ENCODE peak calls at places on chromosomes 2 and 18, in four cellular contexts. T is dorsolateral prefrontal cortex, Y is BJ, K is IMR-90. Q is an unnamed sample.

GRCh38 chr2:84865181-84865783 is 15.6 kb downstream of the TRABD2A start:
- DNase-seq in K (peak; percentile 43), T (no peak), Y (no peak), Q (no peak)

GRCh38 chr2:196169521-196169920 is 1.9 kb downstream of the STK17B start:
- DNase-seq in Y (no peak), K (no peak), T (no peak), Q (no peak)

GRCh38 chr2:237405006-237405559 is 8.9 kb downstream of the COL6A3 start:
- DNase-seq in T (no peak), K (peak; percentile 65), Y (no peak), Q (no peak)

GRCh38 chr2:44839370-44839769 is 102.1 kb upstream of the SIX3 start:
- DNase-seq in T (no peak), Y (no peak), K (no peak), Q (no peak)

GRCh38 chr2:11416191-11416590 is 49.8 kb downstream of the E2F6 start:
- DNase-seq in K (no peak), Y (no peak), T (no peak), Q (no peak)

GRCh38 chr2:170218931-170219330 is 41.0 kb downstream of the MYO3B start:
- DNase-seq in K (no peak), T (no peak), Y (no peak), Q (no peak)

GRCh38 chr2:74845217-74845751 is 11.4 kb downstream of the HK2 start:
- DNase-seq in T (peak; percentile 64), K (peak; percentile 94), Y (peak; percentile 62), Q (no peak)

GRCh38 chr18:10197097-10197496 is 257.3 kb upstream of the APCDD1 start:
- DNase-seq in K (no peak), T (no peak), Y (no peak), Q (no peak)

GRCh38 chr2:11564864-11565567 is 31.2 kb downstream of the GREB1 start:
- DNase-seq in Y (no peak), T (no peak), K (no peak), Q (no peak)

GRCh38 chr2:154067124-154067523 is 195.4 kb downstream of the GALNT13 start:
- DNase-seq in K (no peak), Y (no peak), T (no peak), Q (no peak)

GRCh38 chr2:166917433-166917832 is 29.2 kb downstream of the XIRP2 start:
- DNase-seq in K (peak; percentile 15), Y (no peak), T (no peak), Q (no peak)

GRCh38 chr2:120441744-120442471 is 96.0 kb downstream of the INHBB start:
- DNase-seq in T (peak; percentile 73), K (peak; percentile 13), Y (no peak), Q (no peak)

GRCh38 chr18:25147878-25148488 is 204.0 kb downstream of the ZNF521 start:
- DNase-seq in Y (no peak), K (no peak), T (no peak), Q (no peak)

GRCh38 chr2:38376346-38376682 is 759 bp downstream of the ATL2 start:
- DNase-seq in Y (no peak), T (peak; percentile 59), K (peak; percentile 70), Q (peak; percentile 41)

GRCh38 chr2:240993446-240994160 is 4.8 kb upstream of the SNED1 start:
- DNase-seq in K (no peak), T (peak; percentile 43), Y (no peak), Q (no peak)

GRCh38 chr2:66364495-66364992 is 70.4 kb upstream of the MEIS1 start:
- DNase-seq in K (peak; percentile 53), Y (peak; percentile 52), T (no peak), Q (no peak)

GRCh38 chr2:59076079-59076619 is 835.0 kb upstream of the FANCL start:
- DNase-seq in T (no peak), Y (no peak), K (no peak), Q (no peak)

GRCh38 chr2:169452080-169452479 is 27.2 kb upstream of the BBS5 start:
- DNase-seq in K (peak; percentile 58), Y (no peak), T (no peak), Q (peak; percentile 5)

GRCh38 chr2:185108588-185108987 is 510.3 kb downstream of the ZNF804A start:
- DNase-seq in Y (no peak), K (no peak), T (no peak), Q (no peak)

GRCh38 chr2:109124982-109125594 is 3.9 kb upstream of the SH3RF3 start:
- DNase-seq in K (no peak), Y (no peak), T (no peak), Q (no peak)

GRCh38 chr2:16381511-16381910 is 284.1 kb downstream of the CYRIA start:
- DNase-seq in Y (no peak), K (no peak), T (no peak), Q (no peak)

GRCh38 chr18:30361864-30362540 is 680.5 kb downstream of the DSC3 start:
- DNase-seq in Y (no peak), T (no peak), K (no peak), Q (no peak)

GRCh38 chr2:41791523-41791922 is 256.3 kb upstream of the PKDCC start:
- DNase-seq in T (no peak), K (peak; percentile 41), Y (no peak), Q (peak; percentile 5)

GRCh38 chr2:196487426-196487825 is 152.1 kb upstream of the CCDC150 start:
- DNase-seq in Y (no peak), T (no peak), K (no peak), Q (no peak)

GRCh38 chr2:236505071-236505470 is 64.6 kb upstream of the ACKR3 start:
- DNase-seq in K (no peak), T (no peak), Y (no peak), Q (no peak)

GRCh38 chr2:134160793-134161504 is 92.9 kb upstream of the MGAT5 start:
- DNase-seq in K (peak; percentile 40), T (no peak), Y (no peak), Q (no peak)

GRCh38 chr18:54607213-54607934 is 16.3 kb downstream of the DYNAP start:
- DNase-seq in T (no peak), Y (no peak), K (peak; percentile 1), Q (no peak)

GRCh38 chr2:120675460-120676130 is 60.1 kb upstream of the GLI2 start:
- DNase-seq in Y (no peak), T (no peak), K (peak; percentile 50), Q (no peak)

GRCh38 chr18:74310411-74310810 is 5.2 kb upstream of the C18orf63 start:
- DNase-seq in K (peak; percentile 60), T (no peak), Y (no peak), Q (no peak)

GRCh38 chr18:564708-565561 is 15.2 kb upstream of the CETN1 start:
- DNase-seq in T (no peak), K (no peak), Y (no peak), Q (no peak)

GRCh38 chr2:153739394-153739793 is 132.3 kb upstream of the GALNT13 start:
- DNase-seq in Y (no peak), K (no peak), T (no peak), Q (no peak)

GRCh38 chr2:54496920-54497319 is 40.8 kb downstream of the SPTBN1 start:
- DNase-seq in Y (no peak), K (no peak), T (no peak), Q (no peak)

DNA sequence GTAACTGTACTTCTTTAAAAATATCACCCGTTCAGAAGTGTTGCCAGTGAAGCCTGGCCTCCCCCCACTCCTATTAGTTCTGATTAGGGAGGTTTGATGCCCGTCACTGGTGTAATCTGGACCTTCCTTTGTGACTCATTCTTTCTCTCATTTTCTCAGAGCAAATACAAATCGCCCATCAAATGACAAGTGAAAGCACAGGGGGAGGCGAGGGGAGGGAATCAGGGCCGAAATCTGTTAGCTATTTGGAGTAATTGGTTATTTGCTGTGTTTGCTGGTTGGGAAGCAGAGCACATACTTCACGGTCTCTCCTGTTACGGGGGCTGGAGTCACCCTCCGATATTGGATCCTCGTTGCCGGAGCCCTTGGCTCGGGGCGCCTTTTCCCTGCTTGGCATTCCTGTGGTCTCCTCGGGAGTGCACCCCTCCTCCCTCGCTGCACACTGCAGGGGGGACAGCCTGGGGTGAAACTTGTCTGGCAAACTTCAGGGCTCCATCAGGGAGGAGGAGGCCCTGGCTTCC is 178.1 kb downstream of the DYSF start:
- DNase-seq in T (no peak), K (no peak), Y (peak; percentile 71), Q (no peak)
- H3K4me3 ChIP-seq in T (no peak overlapping the region), K (no peak overlapping the region), Y (no peak overlapping the region), Q (no peak overlapping the region)

DNA sequence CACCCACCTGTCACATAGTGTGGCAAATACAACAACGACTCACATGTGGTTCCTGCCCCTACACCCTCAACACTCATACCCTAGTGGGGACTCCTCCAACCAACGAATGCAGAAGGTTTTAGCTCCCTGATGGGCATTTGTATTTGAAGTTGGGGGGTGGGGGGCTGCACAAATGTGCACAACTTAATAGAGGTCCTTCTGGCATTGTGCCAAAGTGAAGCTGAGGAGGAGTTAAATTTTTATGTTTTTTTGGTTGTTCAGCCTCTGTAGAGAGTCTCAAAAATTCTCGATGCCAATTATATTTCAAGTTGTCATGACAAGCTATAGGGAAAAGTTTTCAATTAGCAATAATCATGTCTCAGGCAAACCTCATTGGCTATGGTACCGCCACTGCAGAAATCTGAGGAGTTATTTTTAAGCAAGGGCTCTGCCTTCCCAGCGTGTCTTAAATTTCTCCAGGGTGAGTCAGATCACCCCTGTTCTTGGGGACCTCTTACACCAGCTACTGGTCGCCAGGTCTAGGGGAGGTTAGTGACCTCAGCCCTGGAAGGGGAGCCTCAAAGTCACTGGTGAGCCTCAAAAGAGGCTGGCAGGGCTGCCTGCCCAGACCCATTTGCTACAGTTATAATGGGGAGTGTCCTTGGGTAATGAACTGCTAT is 102.8 kb upstream of the TAF1B start:
- DNase-seq in K (no peak), T (no peak), Y (no peak), Q (no peak)
- TF ChIP-seq CTCF in K (no peak), T (no peak), Y (no peak), Q (no peak)

GRCh38 chr2:70473101-70473722 is 80.4 kb downstream of the TGFA start:
- DNase-seq in Y (no peak), T (no peak), K (no peak), Q (no peak)
- H3K4me3 ChIP-seq in Y (no peak overlapping the region), T (no peak overlapping the region), K (no peak overlapping the region), Q (no peak overlapping the region)

DNA sequence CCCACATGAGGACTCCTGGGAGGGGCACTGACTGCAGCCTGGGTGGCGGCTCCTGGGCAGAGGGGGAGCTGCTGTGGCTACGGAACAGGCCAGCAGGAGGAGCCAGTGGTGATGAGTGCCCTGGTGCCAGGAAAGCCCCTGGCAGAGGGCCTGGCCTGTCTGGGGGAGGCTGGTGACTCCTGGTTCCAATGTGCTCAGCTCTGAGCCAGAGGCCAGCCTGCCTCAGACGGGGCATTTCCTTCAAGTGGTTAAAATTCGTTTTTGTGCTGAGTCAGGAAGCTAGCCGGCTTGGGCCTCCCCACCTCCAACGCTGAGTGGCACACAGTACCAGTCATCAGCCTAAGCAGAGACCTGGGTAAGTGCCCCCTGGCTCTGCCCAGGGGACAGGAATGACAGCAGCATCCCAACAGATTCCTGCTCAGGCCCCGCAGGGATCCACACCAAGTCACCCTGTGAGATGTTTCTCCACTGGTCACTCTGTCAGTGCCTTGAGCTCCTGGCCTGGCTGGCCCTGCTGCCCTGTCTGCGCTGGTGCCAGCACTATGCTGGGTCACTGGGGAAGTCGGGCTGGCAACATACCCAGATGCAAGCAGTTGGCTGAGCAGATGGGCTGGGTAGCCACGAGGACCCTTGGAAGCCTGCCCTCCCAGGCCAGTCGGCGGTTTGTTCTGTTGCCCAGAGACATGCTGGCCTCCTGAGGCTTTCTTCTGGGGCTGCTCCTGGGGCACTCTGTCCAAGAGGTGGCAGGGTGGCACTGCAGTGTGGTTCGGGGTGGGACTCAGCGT is 7.1 kb upstream of the KLF11 start:
- DNase-seq in K (peak; percentile 63), T (peak; percentile 85), Y (no peak), Q (no peak)
- TF ChIP-seq CTCF in K (peak; percentile 52), T (peak; percentile 74), Y (peak; percentile 56), Q (peak; percentile 45)

DNA sequence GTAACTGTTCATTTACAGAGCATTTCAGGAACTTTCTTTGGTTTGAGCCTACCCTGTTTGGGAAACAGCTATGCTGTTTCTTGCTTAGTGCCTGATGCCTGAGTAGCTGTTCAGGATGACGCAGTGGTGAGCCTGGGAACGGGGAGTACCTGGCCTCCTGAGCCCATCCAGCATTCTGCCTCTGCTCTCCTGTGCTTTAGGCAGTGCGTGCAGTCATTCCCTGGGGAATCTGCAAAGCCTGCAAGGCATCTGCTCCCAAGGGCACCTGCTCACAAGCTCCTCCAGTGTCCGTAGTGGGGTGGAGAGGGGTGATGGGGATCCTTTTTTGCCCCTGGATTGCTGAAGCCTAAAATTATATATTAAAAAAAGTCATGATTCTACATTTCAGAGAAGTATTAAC is 68.8 kb downstream of the RAPGEF4 start:
- DNase-seq in Y (no peak), K (no peak), T (peak; percentile 47), Q (no peak)
- H3K4me3 ChIP-seq in Y (no peak overlapping the region), K (no peak overlapping the region), T (no peak overlapping the region), Q (no peak overlapping the region)